ENCODE peak calls at places on chromosomes 5 and 9, in six cellular contexts. J is activated CD8-positive, alpha-beta memory T cell treated with anti-CD3 and anti-CD28 coated beads, Interleukin-2, amount 10 ng/mL, durations not matched to agents 7 days and 5 days; C is GM12891; O is fibroblast of mammary gland; Q is A172; X is HEK293T. W is an unnamed sample.

GRCh38 chr9:77597057-77597456 is 51.1 kb downstream of the GNA14 start:
- DNase-seq in J (no peak), C (no peak), O (peak; percentile 14), Q (no peak), X (no peak), W (no peak)

GRCh38 chr5:170353011-170353890 is 35.9 kb downstream of the KCNMB1 start:
- DNase-seq in J (no peak), C (no peak), O (no peak), Q (no peak), X (no peak), W (no peak)

GRCh38 chr5:107808671-107809137 is 138.0 kb upstream of the EFNA5 start:
- DNase-seq in J (no peak), C (no peak), O (no peak), Q (peak; percentile 19), X (peak; percentile 63), W (no peak)

GRCh38 chr9:534886-535285 is 306.6 kb upstream of the DMRT1 start:
- DNase-seq in J (no peak), C (no peak), O (no peak), Q (peak; percentile 22), X (no peak), W (no peak)

GRCh38 chr5:148988328-148988727 is 74.5 kb downstream of the SH3TC2 start:
- DNase-seq in J (no peak), C (no peak), O (no peak), Q (no peak), X (no peak), W (no peak)

GRCh38 chr9:129584136-129584535 is 36.8 kb downstream of the C9orf50 start:
- DNase-seq in J (peak; percentile 86), C (no peak), O (peak; percentile 85), Q (peak; percentile 82), X (peak; percentile 82), W (peak; percentile 66)

GRCh38 chr5:155389498-155389897 is 375.9 kb downstream of the KIF4B start:
- DNase-seq in J (no peak), C (no peak), O (no peak), Q (no peak), X (no peak), W (no peak)

GRCh38 chr9:16626577-16627130 is 243.8 kb downstream of the BNC2 start:
- DNase-seq in J (no peak), C (no peak), O (peak; percentile 93), Q (peak; percentile 79), X (peak; percentile 20), W (no peak)

GRCh38 chr5:20556364-20556763 is 568.4 kb upstream of the CDH18 start:
- DNase-seq in J (no peak), C (no peak), O (peak; percentile 5), Q (peak; percentile 19), X (no peak), W (no peak)

GRCh38 chr9:131709741-131710499 is 30.0 kb downstream of the RAPGEF1 start:
- DNase-seq in J (peak; percentile 67), C (no peak), O (peak; percentile 59), Q (peak; percentile 40), X (no peak), W (no peak)

GRCh38 chr5:54278031-54278830 is 32.1 kb downstream of the ARL15 start:
- DNase-seq in J (no peak), C (no peak), O (no peak), Q (no peak), X (no peak), W (peak; percentile 54)

GRCh38 chr9:133492061-133493021 is 13.4 kb upstream of the SLC2A6 start:
- DNase-seq in J (no peak), C (no peak), O (no peak), Q (peak; percentile 39), X (no peak), W (no peak)

GRCh38 chr5:76990899-76991475 is 38.1 kb downstream of the CRHBP start:
- DNase-seq in J (no peak), C (no peak), O (no peak), Q (no peak), X (no peak), W (no peak)

GRCh38 chr9:88578486-88579362 is 43.7 kb downstream of the NXNL2 start:
- DNase-seq in J (peak; percentile 73), C (peak; percentile 64), O (peak; percentile 72), Q (peak; percentile 90), X (peak; percentile 89), W (peak; percentile 48)

GRCh38 chr5:74596930-74597329 is 43.6 kb downstream of the ENC1 start:
- DNase-seq in J (no peak), C (no peak), O (no peak), Q (no peak), X (no peak), W (no peak)

GRCh38 chr5:150301170-150301505 is 1.6 kb downstream of the ARSI start:
- DNase-seq in J (no peak), C (no peak), O (peak; percentile 42), Q (no peak), X (no peak), W (no peak)

GRCh38 chr5:5887818-5888217 is 465.3 kb downstream of the ICE1 start:
- DNase-seq in J (no peak), C (no peak), O (no peak), Q (no peak), X (no peak), W (no peak)

GRCh38 chr9:126582427-126582826 is 31.3 kb upstream of the LMX1B start:
- DNase-seq in J (no peak), C (no peak), O (no peak), Q (no peak), X (no peak), W (no peak)

GRCh38 chr9:91844170-91844569 is 105.9 kb downstream of the ROR2 start:
- DNase-seq in J (no peak), C (no peak), O (no peak), Q (no peak), X (no peak), W (no peak)

GRCh38 chr5:97544279-97545077 is 361.4 kb upstream of the RIOK2 start:
- DNase-seq in J (no peak), C (no peak), O (peak; percentile 59), Q (peak; percentile 12), X (no peak), W (no peak)

W was measured in erythroblast.